ENCODE peak calls at places on chromosomes 2 and 18, in four cellular contexts. H is body of pancreas, A is Peyer's patch, N is IMR-90. B is an unnamed sample.

GRCh38 chr2:112869258-112869842 is 32.8 kb upstream of the IL1B start:
- DNase-seq in H (peak; percentile 58), A (no peak), N (peak; percentile 43), B (no peak)

GRCh38 chr2:66665124-66665984 is 230.4 kb downstream of the MEIS1 start:
- DNase-seq in H (no peak), A (no peak), N (peak; percentile 65), B (no peak)

GRCh38 chr2:62586981-62587380 is 81.0 kb upstream of the TMEM17 start:
- DNase-seq in H (no peak), A (no peak), N (peak; percentile 87), B (no peak)

GRCh38 chr18:32929213-32929612 is 156.4 kb upstream of the KLHL14 start:
- DNase-seq in H (no peak), A (no peak), N (no peak), B (no peak)

GRCh38 chr2:136358576-136358975 is 240.6 kb upstream of the CXCR4 start:
- DNase-seq in H (no peak), A (no peak), N (no peak), B (no peak)

GRCh38 chr18:59207506-59207905 is 12.5 kb upstream of the GRP start:
- DNase-seq in H (no peak), A (no peak), N (no peak), B (no peak)

GRCh38 chr18:59376351-59376935 is 17.4 kb upstream of the LMAN1 start:
- DNase-seq in H (no peak), A (no peak), N (no peak), B (no peak)

GRCh38 chr2:166487082-166487654 is 6.9 kb downstream of the SCN7A start:
- DNase-seq in H (no peak), A (no peak), N (no peak), B (no peak)

GRCh38 chr18:46497129-46497528 is 159.9 kb downstream of the LOXHD1 start:
- DNase-seq in H (no peak), A (no peak), N (no peak), B (no peak)

GRCh38 chr18:8499810-8500663 is 109.2 kb upstream of the RAB12 start:
- DNase-seq in H (peak; percentile 16), A (no peak), N (no peak), B (no peak)

GRCh38 chr2:5984946-5985345 is 292.8 kb downstream of the SOX11 start:
- DNase-seq in H (no peak), A (no peak), N (no peak), B (no peak)

GRCh38 chr2:22291074-22291473 is 1093.9 kb upstream of the KLHL29 start:
- DNase-seq in H (no peak), A (no peak), N (no peak), B (no peak)

GRCh38 chr2:199306116-199306515 is 151.6 kb downstream of the SATB2 start:
- DNase-seq in H (no peak), A (no peak), N (no peak), B (no peak)

GRCh38 chr2:182499706-182500470 is 73.1 kb upstream of the PDE1A start:
- DNase-seq in H (no peak), A (no peak), N (peak; percentile 33), B (no peak)

GRCh38 chr2:99691931-99692330 is 202.1 kb upstream of the REV1 start:
- DNase-seq in H (no peak), A (no peak), N (no peak), B (no peak)

GRCh38 chr2:198657520-198658121 is 800.1 kb downstream of the SATB2 start:
- DNase-seq in H (no peak), A (no peak), N (peak; percentile 29), B (no peak)

GRCh38 chr2:96156011-96156820 is 11.0 kb upstream of the DUSP2 start:
- DNase-seq in H (no peak), A (no peak), N (no peak), B (no peak)

GRCh38 chr2:239053801-239054503 is 206.1 kb downstream of the TWIST2 start:
- DNase-seq in H (no peak), A (no peak), N (no peak), B (no peak)

GRCh38 chr18:58087928-58088722 is 44.1 kb downstream of the NEDD4L start:
- DNase-seq in H (peak; percentile 96), A (no peak), N (peak; percentile 22), B (peak; percentile 28)

GRCh38 chr2:168443818-168444217 is 12.3 kb upstream of the CERS6 start:
- DNase-seq in H (no peak), A (no peak), N (no peak), B (no peak)

GRCh38 chr2:111702119-111702808 is 181.7 kb downstream of the ANAPC1 start:
- DNase-seq in H (peak; percentile 40), A (peak; percentile 23), N (peak; percentile 58), B (peak; percentile 51)

GRCh38 chr2:28545590-28546195 is 49.8 kb downstream of the PLB1 start:
- DNase-seq in H (no peak), A (no peak), N (no peak), B (no peak)

GRCh38 chr2:42128731-42129486 is 40.2 kb upstream of the EML4 start:
- DNase-seq in H (no peak), A (no peak), N (peak; percentile 80), B (no peak)

GRCh38 chr2:112776113-112776512 is 8.2 kb downstream of the IL1A start:
- DNase-seq in H (no peak), A (no peak), N (no peak), B (no peak)

GRCh38 chr2:220034356-220035121 is 407.1 kb downstream of the SLC4A3 start:
- DNase-seq in H (no peak), A (no peak), N (peak; percentile 72), B (peak; percentile 46)

GRCh38 chr2:105919826-105920225 is 175.1 kb downstream of the NCK2 start:
- DNase-seq in H (no peak), A (peak; percentile 26), N (peak; percentile 62), B (no peak)

GRCh38 chr2:57693965-57694364 is 352.6 kb upstream of the VRK2 start:
- DNase-seq in H (no peak), A (no peak), N (no peak), B (no peak)

GRCh38 chr2:119387381-119388129 is 20.8 kb downstream of the DBI start:
- DNase-seq in H (peak; percentile 85), A (no peak), N (peak; percentile 20), B (no peak)

GRCh38 chr2:95305341-95306058 is 8.4 kb downstream of the KCNIP3 start:
- DNase-seq in H (peak; percentile 88), A (no peak), N (no peak), B (no peak)

GRCh38 chr2:191758420-191759199 is 80.7 kb downstream of the NABP1 start:
- DNase-seq in H (peak; percentile 50), A (peak; percentile 38), N (peak; percentile 57), B (peak; percentile 64)

GRCh38 chr2:96907405-96908041 is 37.6 kb upstream of the SEMA4C start:
- DNase-seq in H (peak; percentile 69), A (peak; percentile 19), N (peak; percentile 24), B (no peak)

GRCh38 chr2:64888591-64889309 is 100.4 kb upstream of the SLC1A4 start:
- DNase-seq in H (no peak), A (no peak), N (peak; percentile 55), B (peak; percentile 48)

GRCh38 chr2:239689985-239690384 is 289.2 kb upstream of the HDAC4 start:
- DNase-seq in H (no peak), A (peak; percentile 13), N (no peak), B (no peak)

GRCh38 chr2:148508878-148509702 is 135.5 kb upstream of the EPC2 start:
- DNase-seq in H (peak; percentile 85), A (peak; percentile 80), N (peak; percentile 82), B (peak; percentile 85)

DNA sequence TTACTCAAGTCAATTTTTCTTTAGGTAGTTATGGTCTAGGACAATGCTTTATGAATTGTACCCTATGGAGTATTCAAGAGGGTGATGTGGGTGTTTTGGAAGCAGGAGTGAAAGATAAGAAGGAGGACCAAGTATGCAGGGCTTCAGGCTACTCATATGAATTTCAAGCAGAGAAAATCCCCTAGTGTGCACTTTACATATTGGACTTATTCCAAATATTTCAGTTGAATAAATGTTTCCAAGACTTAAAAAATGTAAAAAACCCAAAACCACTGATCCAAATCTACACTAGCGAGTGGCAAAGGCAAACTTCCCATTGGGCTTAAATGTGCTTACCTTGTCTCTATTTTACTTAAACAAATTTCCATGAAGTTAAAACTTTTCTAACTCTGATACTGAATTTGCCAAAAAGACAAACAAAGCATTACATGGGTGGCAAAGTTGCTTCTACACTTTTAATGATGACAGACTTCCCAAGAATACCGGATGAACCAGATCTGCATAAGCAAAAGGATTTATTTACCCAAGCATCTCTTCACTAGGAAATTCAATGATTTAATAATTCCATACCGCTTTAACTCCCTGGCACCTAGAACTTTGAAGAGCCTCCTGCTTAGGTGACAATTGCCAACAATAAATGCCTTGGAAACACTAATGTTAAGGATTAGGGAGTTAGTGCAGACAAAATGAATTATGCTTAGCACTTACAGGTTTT is 1233.5 kb upstream of the NXPH2 start:
- DNase-seq in H (no peak), A (no peak), N (no peak), B (no peak)
- TF ChIP-seq POLR2A in H (no peak), A (no peak), N (no peak), B (no peak)

DNA sequence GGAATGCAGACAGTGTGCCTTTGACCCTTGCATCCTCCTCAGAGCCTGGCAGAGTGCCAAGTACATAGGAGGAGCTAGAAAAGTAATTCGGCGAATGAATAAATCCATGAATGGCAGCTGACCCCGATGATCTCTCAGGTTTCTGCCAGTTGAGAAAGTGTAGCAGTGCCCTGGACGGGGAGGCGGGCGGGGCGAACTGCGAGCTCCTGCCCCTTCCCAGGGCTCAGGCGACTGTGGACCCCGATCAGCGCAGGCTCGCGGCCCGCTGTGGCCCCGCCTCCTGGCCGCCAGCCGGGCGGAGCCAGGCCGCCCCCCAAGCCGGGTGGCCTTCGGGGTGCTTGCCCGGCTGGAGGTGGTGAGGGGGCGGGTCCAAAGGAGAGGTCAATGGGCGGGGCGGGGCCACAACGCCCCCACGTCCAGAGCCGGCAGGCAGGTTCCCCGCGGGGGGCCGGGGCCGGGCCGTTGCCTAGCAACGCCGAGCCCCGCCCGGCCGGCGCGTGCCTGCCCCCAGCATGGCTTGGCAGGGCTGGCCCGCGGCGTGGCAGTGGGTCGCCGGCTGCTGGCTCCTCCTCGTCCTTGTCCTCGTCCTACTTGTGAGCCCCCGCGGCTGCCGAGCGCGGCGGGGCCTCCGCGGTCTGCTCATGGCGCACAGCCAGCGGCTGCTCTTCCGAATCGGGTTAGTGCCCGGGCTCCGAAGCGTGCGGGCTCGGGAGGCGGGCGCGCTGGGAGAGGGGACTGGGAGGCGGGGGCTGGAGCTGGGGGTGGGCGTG is 30.6 kb upstream of the TMBIM1 start:
- DNase-seq in H (peak; percentile 89), A (peak; percentile 68), N (peak; percentile 54), B (peak; percentile 80)
- TF ChIP-seq POLR2A in H (no peak), A (peak; percentile 74), N (no peak), B (peak; percentile 20)

DNA sequence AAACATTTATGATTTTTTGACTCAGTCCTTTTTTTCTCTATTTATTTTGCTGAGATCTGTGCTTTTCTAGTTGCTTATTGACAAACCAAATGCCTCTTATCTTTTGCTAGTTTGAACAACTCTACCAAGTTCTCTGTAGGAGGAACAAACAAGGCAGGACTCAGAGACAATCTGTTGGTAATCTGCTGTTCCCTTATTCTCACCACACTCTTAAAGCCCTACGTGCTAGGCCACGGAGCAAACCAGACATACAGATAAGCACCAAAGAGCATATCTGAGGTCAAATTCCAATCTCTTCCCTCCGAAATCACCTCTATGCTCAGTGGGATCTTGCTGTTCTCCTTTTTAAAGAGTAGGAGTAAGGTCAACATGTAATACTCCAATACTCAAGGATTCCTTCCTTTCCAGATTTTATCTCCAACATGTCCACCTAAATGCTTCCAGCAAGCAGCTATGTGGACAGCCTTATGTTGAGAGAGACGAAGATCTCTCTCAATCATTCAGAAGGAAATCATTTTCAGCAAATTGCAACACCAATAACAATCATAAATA is 18.4 kb downstream of the FN1 start:
- DNase-seq in H (no peak), A (no peak), N (no peak), B (no peak)
- TF ChIP-seq POLR2A in H (no peak), A (no peak), N (no peak), B (no peak)

GRCh38 chr2:121213386-121213785 is 71.6 kb downstream of the TFCP2L1 start:
- DNase-seq in H (no peak), A (no peak), N (no peak), B (no peak)
- TF ChIP-seq POLR2A in H (no peak), A (no peak), N (no peak), B (no peak)